ENCODE peak calls at places on chromosome X, in nine cellular contexts. B, E, H, P, O, Q, K, U and X are unnamed samples. For H3K4me1 and H3K36me3, the result is how much of the 10 kb centered on the place peaks cover.

GRCh38 chrX:130702867-130703707 is 199.9 kb downstream of the ENOX2 start:
- DNase-seq in B (no peak), E (no peak), H (no peak), P (no peak), O (no peak), Q (no peak), K (no peak), U (no peak), X (no peak)

GRCh38 chrX:74423289-74423985 is 2.1 kb downstream of the SLC16A2 start:
- DNase-seq in B (no peak), E (no peak), H (no peak), P (no peak), O (no peak), Q (no peak), K (no peak), U (no peak), X (no peak)

GRCh38 chrX:53729756-53730155 is 43.2 kb upstream of the HUWE1 start:
- DNase-seq in B (no peak), E (no peak), H (no peak), P (peak), O (no peak), Q (no peak), K (no peak), U (no peak), X (no peak)

GRCh38 chrX:69028761-69029120 is 136.5 kb downstream of the PJA1 start:
- DNase-seq in B (no peak), E (no peak), H (no peak), P (no peak), O (no peak), Q (no peak), K (no peak), U (no peak), X (no peak)

GRCh38 chrX:143754183-143754582 is 33.6 kb upstream of the SPANXN2 start:
- DNase-seq in B (no peak), E (no peak), H (no peak), P (no peak), O (no peak), Q (no peak), K (no peak), U (no peak), X (no peak)

GRCh38 chrX:86171366-86171765 is 23.1 kb downstream of the DACH2 start:
- DNase-seq in B (no peak), E (no peak), H (no peak), P (peak), O (peak), Q (no peak), K (no peak), U (peak), X (no peak)

GRCh38 chrX:40537310-40537709 is 43.5 kb upstream of the ATP6AP2 start:
- DNase-seq in B (no peak), E (no peak), H (no peak), P (no peak), O (no peak), Q (no peak), K (no peak), U (no peak), X (no peak)

GRCh38 chrX:9189286-9189685 is 155.4 kb upstream of the FAM9B start:
- DNase-seq in B (no peak), E (no peak), H (no peak), P (no peak), O (no peak), Q (no peak), K (no peak), U (no peak), X (no peak)

GRCh38 chrX:133364201-133364600 is 51.1 kb downstream of the GPC4 start:
- DNase-seq in B (no peak), E (no peak), H (no peak), P (peak), O (no peak), Q (no peak), K (no peak), U (no peak), X (no peak)

GRCh38 chrX:29842552-29842951 is 372.8 kb upstream of the MAGEB2 start:
- DNase-seq in B (no peak), E (no peak), H (no peak), P (no peak), O (no peak), Q (no peak), K (no peak), U (no peak), X (no peak)

GRCh38 chrX:18353931-18354368 is 538 bp downstream of the SCML2 start:
- DNase-seq in B (peak), E (no peak), H (no peak), P (no peak), O (peak), Q (no peak), K (no peak), U (peak), X (peak)

GRCh38 chrX:128458888-128459287 is 406.7 kb upstream of the ACTRT1 start:
- DNase-seq in B (no peak), E (no peak), H (no peak), P (no peak), O (no peak), Q (no peak), K (no peak), U (no peak), X (no peak)

GRCh38 chrX:153725832-153726285 is 1.2 kb downstream of the ABCD1 start:
- DNase-seq in B (no peak), E (no peak), H (no peak), P (no peak), O (no peak), Q (no peak), K (peak), U (peak), X (no peak)

GRCh38 chrX:3815896-3816664 is 102.6 kb upstream of the PRKX start:
- DNase-seq in B (peak), E (peak), H (peak), P (peak), O (peak), Q (peak), K (no peak), U (peak), X (peak)

GRCh38 chrX:30309139-30309571 is at the start of gene NR0B1:
- DNase-seq in B (no peak), E (no peak), H (no peak), P (peak), O (no peak), Q (no peak), K (no peak), U (no peak), X (peak)

GRCh38 chrX:102606115-102606514 is 6.8 kb downstream of the ARMCX5 start:
- DNase-seq in B (no peak), E (no peak), H (no peak), P (no peak), O (no peak), Q (no peak), K (no peak), U (no peak), X (no peak)

GRCh38 chrX:154473683-154474082 is 5.4 kb downstream of the LAGE3 start:
- DNase-seq in B (no peak), E (no peak), H (no peak), P (no peak), O (no peak), Q (no peak), K (no peak), U (no peak), X (no peak)

GRCh38 chrX:1491851-1492349 is 39.2 kb upstream of the ASMTL start:
- DNase-seq in B (peak), E (no peak), H (no peak), P (peak), O (peak), Q (peak), K (no peak), U (peak), X (no peak)

GRCh38 chrX:8429692-8430249 is 34.9 kb upstream of the VCX3B start:
- DNase-seq in B (no peak), E (no peak), H (no peak), P (no peak), O (no peak), Q (no peak), K (no peak), U (no peak), X (no peak)

GRCh38 chrX:39905475-39905889 is 192.3 kb downstream of the BCOR start:
- DNase-seq in B (peak), E (no peak), H (no peak), P (peak), O (no peak), Q (no peak), K (no peak), U (peak), X (no peak)

GRCh38 chrX:47240619-47241018 is 7.8 kb downstream of the USP11 start:
- DNase-seq in B (no peak), E (no peak), H (no peak), P (no peak), O (no peak), Q (no peak), K (no peak), U (no peak), X (no peak)

GRCh38 chrX:57821703-57822375 is 88.4 kb downstream of the ZXDA start:
- DNase-seq in B (peak), E (no peak), H (no peak), P (peak), O (peak), Q (no peak), K (no peak), U (peak), X (no peak)

DNA sequence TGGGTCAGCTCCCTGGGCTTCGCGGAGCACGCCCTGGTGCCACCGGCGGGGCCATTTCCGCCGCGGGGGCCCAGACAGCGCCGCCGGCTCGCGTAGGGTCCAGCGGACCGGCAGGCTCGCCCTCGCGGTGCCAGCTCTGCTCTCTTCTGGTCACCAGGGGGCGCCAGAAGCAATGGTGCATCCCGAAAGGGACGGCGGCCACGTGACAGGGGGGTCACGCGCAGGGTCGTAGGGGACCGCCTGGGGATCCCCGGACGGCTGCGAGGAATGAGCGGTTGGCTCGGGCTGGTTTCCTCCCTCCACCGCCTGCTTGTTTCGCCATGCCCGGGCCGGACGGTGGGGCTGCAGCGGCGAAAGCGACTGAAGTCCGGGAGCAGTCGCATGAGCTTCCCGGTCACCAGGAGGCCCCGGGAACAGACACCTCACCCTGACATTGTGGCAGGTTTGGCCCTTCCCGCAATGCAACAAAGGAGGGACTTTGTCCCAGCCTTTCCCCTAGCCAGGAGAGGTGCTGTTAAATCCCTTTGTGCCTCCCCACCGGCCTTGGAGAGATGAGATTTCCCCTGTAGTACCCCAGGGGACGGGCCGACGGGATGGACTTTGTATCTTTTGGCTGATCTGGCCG is 15.8 kb downstream of the ZCCHC12 start:
- DNase-seq in B (peak), E (peak), H (peak), P (peak), O (no peak), Q (peak), K (peak), U (peak), X (peak)
- TF ChIP-seq CTCF in B (peak), E (peak), H (peak), P (peak), O (peak), Q (peak), K (peak), U (peak), X (peak)

DNA sequence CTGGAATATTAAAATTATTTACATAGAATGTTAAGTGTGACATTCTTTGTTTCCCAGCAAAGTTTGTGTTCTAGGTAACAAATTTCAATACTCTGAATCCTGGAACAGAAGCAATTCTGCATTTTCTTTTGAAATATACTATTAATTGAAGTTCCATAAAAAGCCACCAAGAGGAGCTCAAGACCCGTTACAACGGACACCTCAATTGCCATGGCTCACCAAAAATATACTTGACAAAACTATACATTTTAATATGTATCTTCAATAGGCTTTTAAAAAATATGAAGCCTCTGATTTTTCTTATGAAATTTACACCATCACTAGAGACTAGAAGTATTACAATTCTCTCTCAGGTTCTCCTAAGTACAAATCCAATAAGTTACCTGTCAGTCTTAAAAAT is 111.4 kb downstream of the NYX start:
- DNase-seq in B (peak), E (no peak), H (no peak), P (peak), O (peak), Q (no peak), K (no peak), U (peak), X (no peak)
- H3K4me1 ChIP-seq in B (under half), E (under half), H (under half), P (under half), O (under half), Q (under half), K (under half), U (under half), X (under half)

DNA sequence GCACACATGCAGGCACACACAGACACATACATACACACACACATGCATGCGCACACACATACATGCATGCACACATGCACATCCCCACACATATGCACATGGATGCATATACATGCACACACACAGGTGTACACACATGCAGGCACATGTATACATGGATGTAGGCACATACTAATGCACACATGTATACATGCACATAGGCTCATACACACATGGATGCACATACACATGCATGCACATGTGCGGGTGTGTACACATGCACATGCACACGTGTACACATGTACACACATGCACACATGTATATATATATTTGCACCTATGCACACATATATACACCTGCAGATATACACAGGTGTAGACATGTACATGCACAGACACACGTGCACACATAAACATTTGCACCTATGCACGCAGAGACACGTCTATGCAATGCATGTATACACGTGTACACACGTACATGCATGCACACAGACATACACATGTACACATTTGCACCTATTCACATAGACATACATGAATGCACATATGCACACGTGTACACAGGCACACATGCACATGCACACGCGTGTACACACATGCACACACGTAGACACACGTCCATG is 4.0 kb downstream of the PLCXD1 start:
- DNase-seq in B (no peak), E (no peak), H (no peak), P (no peak), O (no peak), Q (no peak), K (no peak), U (no peak), X (peak)
- H3K36me3 ChIP-seq in B (half or more), E (under half), H (under half), P (under half), O (half or more), Q (under half), K (under half), U (under half), X (under half)

DNA sequence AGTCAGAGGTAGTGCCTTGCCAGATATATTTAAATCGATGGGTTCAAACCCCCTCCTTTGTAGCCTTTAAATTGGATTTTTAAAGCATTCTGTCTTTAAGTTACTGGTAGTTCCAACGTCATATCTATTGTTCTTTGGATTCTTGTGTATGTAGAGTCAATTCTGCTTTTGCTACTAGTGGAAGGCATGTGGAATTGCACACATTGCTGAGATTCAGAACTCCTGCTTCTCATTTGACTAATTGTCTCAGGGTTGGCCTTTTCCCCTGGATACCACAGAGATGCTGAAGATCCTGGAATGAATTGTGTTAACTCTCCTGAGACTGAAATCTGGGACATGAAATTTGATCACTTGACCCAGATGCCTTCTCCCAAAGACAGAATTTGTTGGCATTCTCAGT is 328.3 kb upstream of the RPS6KA3 start:
- DNase-seq in B (no peak), E (no peak), H (no peak), P (peak), O (no peak), Q (no peak), K (no peak), U (no peak), X (no peak)
- TF ChIP-seq CTCF in B (no peak), E (no peak), H (no peak), P (peak), O (no peak), Q (peak), K (no peak), U (peak), X (no peak)